ENCODE peak calls at places on chromosomes 11 and 22, in seven cellular contexts. A is pancreas, S is HL-60, J is mucosa of descending colon, N is left ventricle myocardium inferior, T is brain microvascular endothelial cell, X is fibroblast of villous mesenchyme. U is an unnamed sample.

GRCh38 chr22:44395116-44396005 is 82.6 kb upstream of the SHISAL1 start:
- DNase-seq in T (no peak), N (peak; percentile 3), X (no peak), A (peak; percentile 44), J (peak; percentile 29), S (no peak), U (peak; percentile 54)

GRCh38 chr11:61654397-61654829 is 25.8 kb upstream of the DAGLA start:
- DNase-seq in A (no peak), N (peak; percentile 59), J (peak; percentile 72), X (no peak), T (no peak), S (peak; percentile 86), U (no peak)

GRCh38 chr11:65491614-65492386 is 7.0 kb upstream of the MALAT1 start:
- DNase-seq in T (peak; percentile 93), N (peak; percentile 79), S (peak; percentile 67), J (peak; percentile 93), A (peak; percentile 90), X (peak; percentile 95), U (no peak)

GRCh38 chr11:2951235-2952110 is 22.3 kb upstream of the PHLDA2 start:
- DNase-seq in J (no peak), T (peak; percentile 71), X (peak; percentile 60), A (no peak), S (no peak), N (no peak), U (no peak)

GRCh38 chr11:45211732-45212131 is 65.3 kb downstream of the PRDM11 start:
- DNase-seq in J (no peak), S (no peak), X (no peak), N (no peak), A (no peak), T (no peak), U (no peak)

GRCh38 chr11:5831196-5831829 is 10.4 kb downstream of the OR52E6 start:
- DNase-seq in J (no peak), S (no peak), A (no peak), T (no peak), X (no peak), N (no peak), U (no peak)

GRCh38 chr11:8638300-8638699 is 44.2 kb downstream of the TRIM66 start:
- DNase-seq in N (no peak), S (no peak), J (no peak), X (peak; percentile 27), A (no peak), T (peak; percentile 13), U (no peak)

GRCh38 chr22:17972385-17973181 is 51.8 kb downstream of the MICAL3 start:
- DNase-seq in S (no peak), J (no peak), T (peak; percentile 33), N (no peak), A (no peak), X (peak; percentile 87), U (no peak)

GRCh38 chr11:37812281-37812880 is 1214.3 kb upstream of the RAG2 start:
- DNase-seq in J (peak; percentile 36), N (no peak), A (peak; percentile 55), X (no peak), S (no peak), T (no peak), U (no peak)

GRCh38 chr11:118979434-118979833 is 7.9 kb downstream of the FOXR1 start:
- DNase-seq in A (no peak), J (no peak), S (no peak), X (no peak), T (no peak), N (no peak), U (no peak)

GRCh38 chr22:26502688-26503561 is 9.3 kb downstream of the TFIP11 start:
- DNase-seq in S (no peak), J (no peak), T (peak; percentile 34), A (no peak), X (peak; percentile 59), N (peak; percentile 29), U (peak; percentile 97)

GRCh38 chr22:37753746-37754145 is 54.0 kb upstream of the GCAT start:
- DNase-seq in N (peak; percentile 44), J (no peak), S (no peak), A (no peak), X (no peak), T (no peak), U (no peak)

GRCh38 chr22:17724678-17725464 is 49.4 kb downstream of the BID start:
- DNase-seq in S (no peak), J (no peak), T (no peak), A (no peak), X (no peak), N (no peak), U (no peak)

GRCh38 chr11:23767576-23767975 is 729.3 kb upstream of the LUZP2 start:
- DNase-seq in N (no peak), A (no peak), X (no peak), J (no peak), S (no peak), T (peak; percentile 67), U (no peak)

GRCh38 chr22:47005506-47006408 is 243.3 kb downstream of the TBC1D22A start:
- DNase-seq in J (no peak), A (no peak), N (no peak), X (no peak), T (no peak), S (no peak), U (no peak)

GRCh38 chr22:46379301-46379930 is 43.9 kb downstream of the TRMU start:
- DNase-seq in A (peak; percentile 78), X (no peak), S (no peak), T (no peak), J (peak; percentile 57), N (no peak), U (no peak)

GRCh38 chr11:79437274-79437980 is 3.4 kb downstream of the TENM4 start:
- DNase-seq in A (peak; percentile 74), X (peak; percentile 14), T (no peak), J (peak; percentile 61), S (no peak), N (peak; percentile 76), U (no peak)
- H3K4me3 ChIP-seq in A (peak overlapping the region; percentile 19), X (peak overlapping the region; percentile 41), T (peak overlapping the region; percentile 77), J (no peak overlapping the region), S (no peak overlapping the region), N (peak overlapping the region; percentile 71), U (no peak overlapping the region)

GRCh38 chr11:59225017-59225416 is 12.3 kb upstream of the MPEG1 start:
- DNase-seq in A (no peak), N (no peak), S (no peak), T (no peak), J (no peak), X (no peak), U (no peak)

GRCh38 chr11:59223611-59224010 is 10.9 kb upstream of the MPEG1 start:
- DNase-seq in S (peak; percentile 65), N (no peak), T (no peak), J (no peak), X (peak; percentile 57), A (no peak), U (no peak)

GRCh38 chr11:59222464-59223065 is 9.8 kb upstream of the MPEG1 start:
- DNase-seq in J (no peak), T (no peak), A (no peak), N (no peak), S (peak; percentile 75), X (no peak), U (no peak)

GRCh38 chr11:59223177-59223576 is 10.4 kb upstream of the MPEG1 start:
- DNase-seq in X (no peak), N (no peak), T (no peak), J (no peak), A (no peak), S (no peak), U (no peak)

DNA sequence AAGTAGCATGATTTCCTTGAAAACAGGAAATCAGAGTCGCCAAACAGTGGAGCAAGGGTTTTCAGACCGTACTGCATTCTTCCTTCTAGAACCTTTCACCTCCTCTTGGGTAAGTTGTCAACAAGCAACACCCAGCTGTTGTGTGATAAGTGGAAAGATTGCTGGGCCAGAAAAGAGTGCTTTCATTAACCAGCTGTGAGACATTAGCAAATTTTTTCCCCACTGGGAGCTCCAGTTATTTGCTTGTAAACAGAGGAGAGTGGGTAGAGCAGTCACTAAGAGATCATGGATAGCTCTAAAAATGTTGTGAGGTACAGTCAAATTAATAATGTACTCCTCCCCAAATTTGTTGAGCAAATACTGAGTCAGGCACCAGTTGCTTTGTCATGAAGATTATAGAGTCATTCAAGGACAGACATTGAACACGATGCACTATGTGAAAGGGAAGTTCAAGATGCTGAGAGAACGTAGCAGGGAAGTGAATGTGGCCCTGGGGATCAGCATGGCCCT is 11.7 kb upstream of the MPEG1 start:
- DNase-seq in J (no peak), X (peak; percentile 83), A (no peak), S (peak; percentile 73), T (no peak), N (no peak), U (no peak)
- H3K4me3 ChIP-seq in J (no peak overlapping the region), X (no peak overlapping the region), A (no peak overlapping the region), S (no peak overlapping the region), T (no peak overlapping the region), N (no peak overlapping the region), U (no peak overlapping the region)

GRCh38 chr11:96154802-96155520 is 188.0 kb downstream of the MAML2 start:
- DNase-seq in J (no peak), T (peak; percentile 77), X (peak; percentile 62), N (no peak), A (no peak), S (no peak), U (no peak)

GRCh38 chr11:96157517-96157873 is 185.5 kb downstream of the MAML2 start:
- DNase-seq in A (no peak), S (no peak), T (no peak), X (no peak), N (no peak), J (no peak), U (no peak)

GRCh38 chr11:96158126-96158525 is 184.9 kb downstream of the MAML2 start:
- DNase-seq in S (no peak), N (no peak), X (no peak), J (no peak), T (no peak), A (no peak), U (no peak)

GRCh38 chr11:96155627-96156378 is 187.2 kb downstream of the MAML2 start:
- DNase-seq in J (peak; percentile 78), A (peak; percentile 37), S (no peak), T (peak; percentile 99), X (peak; percentile 97), N (peak; percentile 73), U (no peak)

GRCh38 chr11:96156379-96156722 is 186.6 kb downstream of the MAML2 start:
- DNase-seq in S (peak; percentile 66), T (no peak), N (no peak), J (no peak), A (no peak), X (no peak), U (no peak)
- H3K4me3 ChIP-seq in S (no peak overlapping the region), T (no peak overlapping the region), N (peak overlapping the region; percentile 50), J (no peak overlapping the region), A (no peak overlapping the region), X (peak overlapping the region; percentile 29), U (no peak overlapping the region)

GRCh38 chr22:35754761-35755160 is 37.1 kb downstream of the APOL5 start:
- DNase-seq in S (no peak), T (no peak), J (no peak), X (no peak), A (no peak), N (no peak), U (no peak)

GRCh38 chr22:35752172-35752832 is 34.6 kb downstream of the APOL5 start:
- DNase-seq in A (no peak), J (no peak), X (no peak), S (no peak), N (no peak), T (no peak), U (no peak)

GRCh38 chr22:35749808-35750207 is 32.1 kb downstream of the APOL5 start:
- DNase-seq in J (no peak), N (no peak), X (no peak), A (no peak), T (no peak), S (no peak), U (no peak)

GRCh38 chr22:35756722-35757121 is 39.0 kb downstream of the APOL5 start:
- DNase-seq in X (no peak), N (no peak), J (no peak), S (no peak), A (no peak), T (no peak), U (no peak)

GRCh38 chr22:35752833-35753189 is 35.1 kb downstream of the APOL5 start:
- DNase-seq in N (no peak), X (peak; percentile 44), S (no peak), J (no peak), A (no peak), T (no peak), U (no peak)
- H3K4me3 ChIP-seq in N (no peak overlapping the region), X (no peak overlapping the region), S (no peak overlapping the region), J (no peak overlapping the region), A (no peak overlapping the region), T (no peak overlapping the region), U (no peak overlapping the region)